ENCODE peak calls at places on chromosomes 13 and 19, in six cellular contexts. P, H, W, M, O and A are unnamed samples.

GRCh38 chr13:76680112-76680511 is 206.1 kb downstream of the KCTD12 start:
- DNase-seq in P (no peak), H (no peak), W (no peak), M (no peak), O (no peak), A (no peak)

GRCh38 chr13:24927810-24928404 is 163.9 kb downstream of the RNF17 start:
- DNase-seq in P (no peak), H (no peak), W (no peak), M (no peak), O (no peak), A (no peak)

GRCh38 chr19:14769201-14769600 is 9.2 kb downstream of the ADGRE2 start:
- DNase-seq in P (no peak), H (no peak), W (peak; percentile 14), M (no peak), O (no peak), A (no peak)

GRCh38 chr13:37179646-37180045 is 74.2 kb upstream of the CSNK1A1L start:
- DNase-seq in P (no peak), H (no peak), W (no peak), M (no peak), O (no peak), A (no peak)

GRCh38 chr19:38944981-38945506 is 14.3 kb downstream of the MRPS12 start:
- DNase-seq in P (no peak), H (no peak), W (no peak), M (no peak), O (no peak), A (no peak)

GRCh38 chr19:3323026-3323425 is 43.4 kb upstream of the NFIC start:
- DNase-seq in P (no peak), H (no peak), W (no peak), M (no peak), O (no peak), A (no peak)

GRCh38 chr13:62908321-62908720 is 1492.7 kb upstream of the PCDH20 start:
- DNase-seq in P (no peak), H (no peak), W (no peak), M (no peak), O (no peak), A (no peak)

GRCh38 chr19:35351441-35352176 is 3.9 kb downstream of the FFAR1 start:
- DNase-seq in P (no peak), H (no peak), W (no peak), M (peak; percentile 28), O (peak; percentile 43), A (no peak)

GRCh38 chr13:48902421-48902820 is 73.3 kb upstream of the FNDC3A start:
- DNase-seq in P (peak; percentile 19), H (peak; percentile 26), W (peak; percentile 41), M (peak; percentile 93), O (no peak), A (peak; percentile 12)

GRCh38 chr19:7605490-7606222 is 10.0 kb downstream of the CAMSAP3 start:
- DNase-seq in P (no peak), H (no peak), W (peak; percentile 84), M (peak; percentile 12), O (peak; percentile 86), A (peak; percentile 14)

GRCh38 chr13:113726961-113727411 is 32.0 kb upstream of the TMEM255B start:
- DNase-seq in P (peak; percentile 31), H (no peak), W (no peak), M (no peak), O (no peak), A (no peak)

GRCh38 chr13:33230178-33230881 is 55.2 kb downstream of the STARD13 start:
- DNase-seq in P (peak; percentile 87), H (no peak), W (no peak), M (no peak), O (no peak), A (peak; percentile 78)

GRCh38 chr19:19078801-19079200 is 15.0 kb downstream of the SLC25A42 start:
- DNase-seq in P (no peak), H (no peak), W (no peak), M (no peak), O (no peak), A (no peak)

GRCh38 chr13:33053397-33054066 is 37.3 kb downstream of the KL start:
- DNase-seq in P (no peak), H (no peak), W (no peak), M (peak; percentile 73), O (no peak), A (no peak)

GRCh38 chr19:10320602-10321416 is 5.0 kb upstream of the FDX2 start:
- DNase-seq in P (no peak), H (no peak), W (no peak), M (no peak), O (no peak), A (no peak)

GRCh38 chr13:53382008-53382407 is 353.4 kb downstream of the OLFM4 start:
- DNase-seq in P (no peak), H (no peak), W (peak; percentile 61), M (no peak), O (no peak), A (no peak)

GRCh38 chr19:3575260-3575741 is 2.6 kb downstream of the HMG20B start:
- DNase-seq in P (peak; percentile 16), H (no peak), W (peak; percentile 88), M (peak; percentile 84), O (peak; percentile 83), A (peak; percentile 63)

GRCh38 chr13:37914781-37915391 is 45.3 kb upstream of the TRPC4 start:
- DNase-seq in P (peak; percentile 11), H (no peak), W (peak; percentile 73), M (peak; percentile 16), O (peak; percentile 53), A (peak; percentile 37)

GRCh38 chr13:48475230-48475629 is 57.6 kb downstream of the RCBTB2 start:
- DNase-seq in P (no peak), H (no peak), W (no peak), M (no peak), O (no peak), A (no peak)

GRCh38 chr13:51003642-51004041 is 94.1 kb downstream of the RNASEH2B start:
- DNase-seq in P (no peak), H (no peak), W (no peak), M (no peak), O (no peak), A (no peak)

GRCh38 chr13:33976965-33977364 is 159.0 kb downstream of the RFC3 start:
- DNase-seq in P (no peak), H (no peak), W (no peak), M (no peak), O (no peak), A (no peak)

GRCh38 chr13:35856721-35857346 is 274.3 kb downstream of the DCLK1 start:
- DNase-seq in P (no peak), H (no peak), W (no peak), M (no peak), O (no peak), A (no peak)

GRCh38 chr13:112141643-112142400 is 74.9 kb downstream of the SOX1 start:
- DNase-seq in P (no peak), H (no peak), W (no peak), M (no peak), O (no peak), A (no peak)

GRCh38 chr13:80054806-80055205 is 286.1 kb downstream of the SPRY2 start:
- DNase-seq in P (peak; percentile 73), H (no peak), W (no peak), M (no peak), O (no peak), A (peak; percentile 60)

GRCh38 chr13:76812206-76812882 is 73.9 kb downstream of the KCTD12 start:
- DNase-seq in P (no peak), H (no peak), W (no peak), M (no peak), O (no peak), A (no peak)

GRCh38 chr13:50320297-50320862 is 305.1 kb downstream of the KCNRG start:
- DNase-seq in P (peak; percentile 54), H (no peak), W (no peak), M (peak; percentile 40), O (no peak), A (peak; percentile 58)

GRCh38 chr13:45775401-45775963 is 73.4 kb downstream of the CBY2 start:
- DNase-seq in P (no peak), H (no peak), W (no peak), M (no peak), O (no peak), A (no peak)

GRCh38 chr13:43916828-43917227 is 37.1 kb downstream of the LACC1 start:
- DNase-seq in P (no peak), H (no peak), W (no peak), M (no peak), O (no peak), A (no peak)

GRCh38 chr13:48412881-48413351 is at the start of gene LPAR6:
- DNase-seq in P (peak; percentile 73), H (no peak), W (peak; percentile 38), M (peak; percentile 9), O (no peak), A (peak; percentile 87)

GRCh38 chr19:55641376-55642152 is 762 bp downstream of the ZNF580 start:
- DNase-seq in P (peak; percentile 18), H (no peak), W (no peak), M (no peak), O (no peak), A (peak; percentile 60)

GRCh38 chr13:32984857-32985626 is 31.2 kb upstream of the KL start:
- DNase-seq in P (peak; percentile 58), H (no peak), W (no peak), M (peak; percentile 2), O (no peak), A (peak; percentile 61)

DNA sequence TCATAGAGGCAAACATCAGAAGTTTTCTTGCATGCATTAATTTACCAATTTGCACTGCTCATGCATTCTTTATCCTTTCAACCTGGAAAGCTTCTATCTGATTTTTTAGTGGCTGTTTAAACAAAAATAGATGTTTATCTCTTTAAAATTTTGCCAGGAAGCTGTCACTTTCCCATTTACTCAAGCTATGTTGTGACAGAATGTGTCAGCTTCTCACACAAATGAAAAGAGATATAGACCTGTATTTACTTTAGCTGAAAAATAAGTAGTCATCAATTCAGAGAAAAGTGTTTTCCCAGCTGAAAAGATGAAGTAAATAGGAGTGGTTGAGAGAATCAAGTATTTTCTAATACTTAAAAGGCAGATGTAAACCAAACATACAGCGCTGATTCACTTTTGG is 872.8 kb downstream of the DACH1 start:
- DNase-seq in P (no peak), H (no peak), W (no peak), M (no peak), O (no peak), A (no peak)
- H3K14ac ChIP-seq in P (no peak overlapping the region), H (no peak overlapping the region), W (no peak overlapping the region), M (no peak overlapping the region), O (no peak overlapping the region), A (no peak overlapping the region)

GRCh38 chr13:20174656-20175405 is 14.0 kb upstream of the GJA3 start:
- DNase-seq in P (peak; percentile 99), H (no peak), W (peak; percentile 54), M (peak; percentile 97), O (no peak), A (peak; percentile 91)
- H3K23ac ChIP-seq in P (peak overlapping the region; percentile 57), H (peak overlapping the region; percentile 87), W (no peak overlapping the region), M (no peak overlapping the region), O (no peak overlapping the region), A (no peak overlapping the region)

GRCh38 chr19:30056580-30056979 is 114.5 kb downstream of the URI1 start:
- DNase-seq in P (no peak), H (no peak), W (no peak), M (no peak), O (no peak), A (no peak)
- H3K9ac ChIP-seq in P (no peak overlapping the region), H (no peak overlapping the region), W (no peak overlapping the region), M (no peak overlapping the region), O (no peak overlapping the region), A (no peak overlapping the region)

DNA sequence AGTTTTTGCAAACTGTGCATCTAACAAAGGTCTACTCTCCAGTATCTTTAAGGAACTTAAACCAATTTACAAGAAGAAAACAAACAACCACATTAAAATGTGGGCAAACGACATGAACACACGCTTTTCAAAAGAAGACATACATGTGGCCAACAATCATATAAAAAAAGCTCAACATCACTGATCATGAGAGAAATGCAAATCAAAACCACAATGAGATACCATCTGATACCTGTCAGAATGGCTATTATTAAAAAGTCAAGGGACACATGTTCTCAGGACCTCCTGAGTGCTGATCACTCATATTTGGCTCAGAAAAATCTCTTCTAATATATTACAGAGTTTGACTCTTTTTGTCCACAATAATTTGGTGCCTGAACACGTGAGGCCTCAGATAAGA is 14.2 kb upstream of the LILRB1 start:
- DNase-seq in P (no peak), H (no peak), W (no peak), M (no peak), O (no peak), A (no peak)
- H3K14ac ChIP-seq in P (no peak overlapping the region), H (no peak overlapping the region), W (no peak overlapping the region), M (no peak overlapping the region), O (no peak overlapping the region), A (no peak overlapping the region)